ENCODE peak calls at places on chromosomes 2 and 18, in ten cellular contexts. W is uterus, S is right lobe of liver, J is heart right ventricle, U is esophagus squamous epithelium, T is aorta, Y is tibial nerve, K is GM23248, A is upper lobe of right lung, B is PC-9. I is an unnamed sample. For H3K9me3, the result is how much of the 10 kb centered on the place peaks cover.

GRCh38 chr2:147173186-147173575 is 671.6 kb upstream of the ACVR2A start:
- DNase-seq in W (no peak), S (no peak), J (no peak), U (no peak), T (no peak), Y (no peak), K (peak), A (no peak), B (no peak), I (no peak)

GRCh38 chr2:112622528-112622849 is 23.2 kb upstream of the SLC20A1 start:
- DNase-seq in W (no peak), S (no peak), J (no peak), U (no peak), T (no peak), Y (no peak), K (peak), A (no peak), B (peak), I (no peak)

GRCh38 chr2:42888846-42889245 is 96.5 kb upstream of the HAAO start:
- DNase-seq in W (no peak), S (no peak), J (no peak), U (no peak), T (no peak), Y (no peak), K (no peak), A (no peak), B (no peak), I (no peak)

GRCh38 chr2:25252291-25253152 is 84.1 kb upstream of the POMC start:
- DNase-seq in W (peak), S (peak), J (peak), U (no peak), T (peak), Y (peak), K (peak), A (peak), B (no peak), I (peak)

GRCh38 chr2:25617948-25618646 is 55.3 kb downstream of the DTNB start:
- DNase-seq in W (no peak), S (no peak), J (no peak), U (no peak), T (no peak), Y (peak), K (peak), A (no peak), B (peak), I (no peak)

GRCh38 chr2:167607211-167607610 is 640.2 kb downstream of the STK39 start:
- DNase-seq in W (no peak), S (no peak), J (no peak), U (no peak), T (no peak), Y (no peak), K (no peak), A (no peak), B (no peak), I (no peak)

GRCh38 chr2:48940606-48941005 is 185.1 kb upstream of the LHCGR start:
- DNase-seq in W (no peak), S (no peak), J (no peak), U (no peak), T (no peak), Y (no peak), K (no peak), A (no peak), B (no peak), I (no peak)

GRCh38 chr2:128651000-128651399 is 332.3 kb upstream of the HS6ST1 start:
- DNase-seq in W (no peak), S (no peak), J (no peak), U (no peak), T (no peak), Y (no peak), K (no peak), A (no peak), B (no peak), I (no peak)

GRCh38 chr2:205543937-205544702 is 138.2 kb upstream of the NRP2 start:
- DNase-seq in W (no peak), S (no peak), J (no peak), U (no peak), T (no peak), Y (no peak), K (peak), A (no peak), B (no peak), I (no peak)

GRCh38 chr2:218022851-218023530 is 20.2 kb upstream of the TNS1 start:
- DNase-seq in W (peak), S (peak), J (no peak), U (no peak), T (peak), Y (no peak), K (no peak), A (peak), B (no peak), I (no peak)

GRCh38 chr18:26621161-26622026 is 73.0 kb upstream of the KCTD1 start:
- DNase-seq in W (no peak), S (peak), J (peak), U (no peak), T (no peak), Y (no peak), K (peak), A (peak), B (no peak), I (no peak)

GRCh38 chr2:129698593-129698992 is 280.9 kb upstream of the RAB6C start:
- DNase-seq in W (no peak), S (no peak), J (no peak), U (no peak), T (no peak), Y (no peak), K (no peak), A (no peak), B (no peak), I (no peak)

GRCh38 chr2:216536725-216537124 is 38.1 kb downstream of the RPL37A start:
- DNase-seq in W (peak), S (no peak), J (no peak), U (no peak), T (no peak), Y (no peak), K (peak), A (no peak), B (no peak), I (no peak)

GRCh38 chr2:226798422-226799210 is 1.0 kb downstream of the IRS1 start:
- DNase-seq in W (peak), S (peak), J (peak), U (no peak), T (no peak), Y (no peak), K (peak), A (peak), B (no peak), I (no peak)

GRCh38 chr18:26685438-26686173 is 137.3 kb upstream of the KCTD1 start:
- DNase-seq in W (no peak), S (no peak), J (no peak), U (no peak), T (no peak), Y (no peak), K (no peak), A (no peak), B (no peak), I (no peak)

GRCh38 chr2:30408961-30409387 is 38.1 kb upstream of the LCLAT1 start:
- DNase-seq in W (no peak), S (no peak), J (no peak), U (no peak), T (no peak), Y (no peak), K (peak), A (no peak), B (no peak), I (no peak)

GRCh38 chr18:57959278-57959677 is 84.7 kb upstream of the NEDD4L start:
- DNase-seq in W (no peak), S (peak), J (no peak), U (no peak), T (no peak), Y (no peak), K (peak), A (peak), B (peak), I (no peak)

GRCh38 chr2:8998418-8998817 is 5.1 kb downstream of the MBOAT2 start:
- DNase-seq in W (no peak), S (no peak), J (no peak), U (no peak), T (no peak), Y (no peak), K (no peak), A (no peak), B (no peak), I (no peak)

GRCh38 chr2:43611987-43612894 is 16.4 kb upstream of the THADA start:
- DNase-seq in W (peak), S (peak), J (peak), U (no peak), T (peak), Y (peak), K (peak), A (no peak), B (peak), I (peak)

GRCh38 chr2:182366625-182367024 is 60.2 kb downstream of the PDE1A start:
- DNase-seq in W (peak), S (no peak), J (no peak), U (no peak), T (no peak), Y (peak), K (peak), A (no peak), B (no peak), I (no peak)

GRCh38 chr2:96527990-96528679 is 8.4 kb upstream of the ARID5A start:
- DNase-seq in W (peak), S (no peak), J (peak), U (no peak), T (peak), Y (no peak), K (peak), A (peak), B (no peak), I (no peak)

GRCh38 chr18:48915621-48916425 is 34.9 kb downstream of the SMAD7 start:
- DNase-seq in W (peak), S (peak), J (no peak), U (no peak), T (peak), Y (no peak), K (peak), A (no peak), B (no peak), I (no peak)

GRCh38 chr2:75065402-75066008 is 107.1 kb downstream of the POLE4 start:
- DNase-seq in W (no peak), S (no peak), J (no peak), U (no peak), T (no peak), Y (no peak), K (peak), A (no peak), B (no peak), I (no peak)

GRCh38 chr2:65476778-65477177 is 44.4 kb upstream of the SPRED2 start:
- DNase-seq in W (no peak), S (no peak), J (no peak), U (no peak), T (no peak), Y (no peak), K (no peak), A (no peak), B (no peak), I (no peak)
- H3K9me3 ChIP-seq in W (under half), S (under half), J (under half), U (under half), T (under half), Y (under half), K (under half), A (under half), B (under half), I (under half)

GRCh38 chr2:102033750-102034682 is 42.3 kb downstream of the IL1R2 start:
- DNase-seq in W (no peak), S (peak), J (no peak), U (no peak), T (no peak), Y (no peak), K (no peak), A (no peak), B (no peak), I (no peak)
- H3K9me3 ChIP-seq in W (under half), S (under half), J (under half), U (under half), T (under half), Y (under half), K (under half), A (under half), B (under half), I (under half)

GRCh38 chr2:98533547-98533946 is 74.8 kb downstream of the COA5 start:
- DNase-seq in W (no peak), S (no peak), J (no peak), U (no peak), T (no peak), Y (no peak), K (no peak), A (no peak), B (no peak), I (no peak)
- H3K9me3 ChIP-seq in W (under half), S (under half), J (under half), U (under half), T (under half), Y (under half), K (under half), A (under half), B (under half), I (under half)

DNA sequence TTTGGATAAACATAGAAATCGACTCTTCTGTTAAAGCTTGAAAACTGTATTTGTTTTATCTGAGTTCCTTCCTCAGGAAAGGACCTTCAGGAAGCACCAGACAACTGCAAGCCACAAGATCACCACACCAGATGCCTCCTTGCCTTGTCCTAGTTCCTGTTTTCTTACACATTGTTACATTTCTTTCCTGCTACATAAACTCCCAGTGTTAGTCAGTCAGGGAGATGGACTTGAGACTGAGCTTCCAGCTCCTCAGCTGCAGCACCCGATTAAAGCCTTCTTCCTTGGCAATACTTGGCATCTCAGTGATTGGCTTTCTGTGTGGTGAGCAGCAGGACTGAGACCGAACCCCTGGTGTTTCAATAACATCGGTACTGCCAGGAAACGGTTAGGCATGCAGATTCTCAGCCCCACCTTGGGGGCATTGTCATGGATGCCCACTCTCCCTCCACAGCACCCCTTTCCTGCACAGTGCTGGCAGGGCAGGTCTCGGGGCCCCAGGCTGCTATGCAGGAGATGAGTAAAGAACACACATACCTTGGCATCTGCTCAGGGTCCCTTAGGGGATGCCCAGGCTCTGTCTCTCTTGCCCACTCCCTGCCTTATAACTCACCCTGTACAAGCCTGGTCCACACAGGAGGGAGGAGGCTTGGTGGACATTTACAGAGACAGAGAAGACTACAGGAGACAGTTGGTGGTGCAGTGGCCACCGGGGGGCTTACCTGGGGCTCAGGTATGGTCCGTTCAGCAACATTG is 32.6 kb downstream of the ANKMY1 start:
- DNase-seq in W (no peak), S (no peak), J (no peak), U (no peak), T (peak), Y (no peak), K (no peak), A (no peak), B (no peak), I (no peak)
- H3K9me3 ChIP-seq in W (under half), S (under half), J (under half), U (under half), T (under half), Y (under half), K (under half), A (under half), B (under half), I (under half)